ENCODE peak calls at places on chromosomes 13 and 19, in nine cellular contexts. X is GM12878; H is CD8-positive, alpha-beta T cell; V is thyroid gland; Q is uterus; C is left lung; U is cardiac muscle cell; S is substantia nigra; R is sigmoid colon. M is an unnamed sample.

GRCh38 chr13:99033814-99034213 is 56.0 kb upstream of the DOCK9 start:
- DNase-seq in X (no peak), H (no peak), V (no peak), Q (no peak), C (no peak), U (peak; percentile 52), S (no peak), R (no peak), M (no peak)

GRCh38 chr19:33393286-33394005 is 19.9 kb downstream of the CEBPG start:
- DNase-seq in X (no peak), H (no peak), V (peak; percentile 79), Q (no peak), C (peak; percentile 76), U (no peak), S (no peak), R (peak; percentile 63), M (peak; percentile 50)

GRCh38 chr19:11995174-11995573 is 30.3 kb downstream of the ZNF763 start:
- DNase-seq in X (no peak), H (no peak), V (no peak), Q (no peak), C (no peak), U (peak; percentile 79), S (no peak), R (no peak), M (no peak)

GRCh38 chr19:42108527-42109389 is 23.5 kb downstream of the POU2F2 start:
- DNase-seq in X (peak; percentile 72), H (peak; percentile 92), V (peak; percentile 68), Q (peak; percentile 47), C (peak; percentile 90), U (peak; percentile 94), S (peak; percentile 52), R (peak; percentile 82), M (peak; percentile 63)

GRCh38 chr19:40422428-40423226 is 3.2 kb downstream of the SERTAD1 start:
- DNase-seq in X (no peak), H (no peak), V (no peak), Q (no peak), C (no peak), U (no peak), S (no peak), R (no peak), M (no peak)

GRCh38 chr19:43534811-43535761 is 2.1 kb downstream of the ZNF575 start:
- DNase-seq in X (no peak), H (peak; percentile 36), V (peak; percentile 75), Q (peak; percentile 70), C (peak; percentile 85), U (peak; percentile 79), S (peak; percentile 69), R (peak; percentile 87), M (peak; percentile 64)

GRCh38 chr19:11446652-11447301 is 11.3 kb downstream of the PRKCSH start:
- DNase-seq in X (no peak), H (peak; percentile 52), V (peak; percentile 42), Q (no peak), C (peak; percentile 93), U (peak; percentile 46), S (peak; percentile 90), R (peak; percentile 78), M (no peak)

GRCh38 chr13:110528371-110528770 is 33.2 kb downstream of the RAB20 start:
- DNase-seq in X (no peak), H (no peak), V (no peak), Q (no peak), C (no peak), U (peak; percentile 96), S (no peak), R (peak; percentile 49), M (no peak)

GRCh38 chr13:50650936-50651638 is 192.4 kb downstream of the DLEU7 start:
- DNase-seq in X (no peak), H (no peak), V (no peak), Q (no peak), C (no peak), U (no peak), S (no peak), R (no peak), M (no peak)
- H3K27ac ChIP-seq in X (no peak overlapping the region), H (no peak overlapping the region), V (no peak overlapping the region), Q (peak overlapping the region; percentile 31), C (peak overlapping the region; percentile 36), U (no peak overlapping the region), S (no peak overlapping the region), R (no peak overlapping the region), M (no peak overlapping the region)

GRCh38 chr13:32735859-32736258 is 149.6 kb downstream of the PDS5B start:
- DNase-seq in X (no peak), H (no peak), V (no peak), Q (no peak), C (no peak), U (no peak), S (no peak), R (no peak), M (no peak)

GRCh38 chr13:32737111-32737571 is 150.9 kb downstream of the PDS5B start:
- DNase-seq in X (peak; percentile 63), H (no peak), V (no peak), Q (no peak), C (no peak), U (peak; percentile 40), S (no peak), R (no peak), M (no peak)

GRCh38 chr13:32734511-32734910 is 148.3 kb downstream of the PDS5B start:
- DNase-seq in X (no peak), H (no peak), V (no peak), Q (no peak), C (no peak), U (peak; percentile 53), S (no peak), R (no peak), M (no peak)

GRCh38 chr13:32736648-32737047 is 150.4 kb downstream of the PDS5B start:
- DNase-seq in X (no peak), H (no peak), V (no peak), Q (no peak), C (no peak), U (no peak), S (no peak), R (no peak), M (no peak)

DNA sequence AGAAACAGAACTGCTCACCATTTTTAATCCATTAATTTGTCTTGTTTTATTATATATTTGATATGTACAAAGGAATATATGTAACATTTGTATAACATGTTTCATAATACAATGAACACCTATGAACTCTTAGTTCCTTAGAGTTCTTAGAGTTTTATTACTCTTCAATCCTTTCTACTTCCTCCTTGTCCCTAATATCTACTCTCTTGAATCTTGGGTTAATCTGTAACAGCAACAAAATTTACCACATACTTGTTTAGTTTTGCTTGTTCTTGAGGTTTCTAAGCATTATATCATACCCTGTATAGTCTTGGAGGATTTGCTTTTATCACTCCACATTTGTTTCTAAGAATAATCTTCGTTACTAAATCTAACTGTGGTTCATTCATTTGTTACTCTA is 151.4 kb downstream of the PDS5B start:
- DNase-seq in X (no peak), H (no peak), V (no peak), Q (no peak), C (no peak), U (no peak), S (no peak), R (no peak), M (no peak)
- H3K27ac ChIP-seq in X (peak overlapping the region; percentile 90), H (peak overlapping the region; percentile 76), V (peak overlapping the region; percentile 71), Q (peak overlapping the region; percentile 61), C (peak overlapping the region; percentile 70), U (no peak overlapping the region), S (no peak overlapping the region), R (peak overlapping the region; percentile 67), M (peak overlapping the region; percentile 48)

GRCh38 chr19:17359905-17360800 is 17.0 kb downstream of the PLVAP start:
- DNase-seq in X (no peak), H (no peak), V (no peak), Q (no peak), C (no peak), U (no peak), S (no peak), R (no peak), M (no peak)

GRCh38 chr19:17358395-17358794 is 18.7 kb downstream of the PLVAP start:
- DNase-seq in X (no peak), H (no peak), V (no peak), Q (peak; percentile 48), C (no peak), U (no peak), S (no peak), R (no peak), M (no peak)

GRCh38 chr19:17353386-17353785 is 16.0 kb downstream of the GTPBP3 start:
- DNase-seq in X (no peak), H (no peak), V (no peak), Q (no peak), C (no peak), U (no peak), S (no peak), R (no peak), M (no peak)

GRCh38 chr19:17357724-17358123 is 19.4 kb downstream of the PLVAP start:
- DNase-seq in X (no peak), H (no peak), V (no peak), Q (no peak), C (no peak), U (no peak), S (no peak), R (no peak), M (no peak)

DNA sequence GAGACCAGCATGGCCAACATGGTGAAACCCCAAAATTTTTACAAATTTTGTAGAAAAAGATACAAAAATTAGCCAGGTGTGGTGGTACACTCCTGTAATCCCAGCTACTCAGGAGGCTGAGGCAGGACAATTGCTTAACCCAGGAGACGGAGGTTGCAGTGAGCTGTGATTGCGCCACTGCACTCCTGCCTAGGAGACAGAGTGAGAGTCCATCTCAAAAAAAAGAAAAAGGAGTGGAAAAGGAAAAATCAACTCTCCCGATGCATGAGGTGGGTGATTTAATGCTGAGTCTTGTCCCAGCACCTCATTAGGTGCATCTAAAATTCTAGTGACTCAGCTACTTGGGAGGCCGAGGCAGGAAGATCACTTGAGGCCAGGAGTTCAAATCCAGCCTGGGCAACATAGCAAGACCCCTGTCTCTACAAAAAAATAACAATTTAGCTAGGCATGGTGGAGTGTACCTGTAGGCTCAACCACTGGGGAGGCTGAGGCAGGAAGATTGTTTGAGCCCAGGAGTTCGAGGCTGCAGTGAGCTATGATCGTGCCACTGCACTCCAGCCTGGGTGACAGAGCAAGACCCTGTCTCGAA is 19.8 kb downstream of the GTPBP3 start:
- DNase-seq in X (no peak), H (no peak), V (no peak), Q (no peak), C (no peak), U (no peak), S (no peak), R (no peak), M (no peak)
- H3K27ac ChIP-seq in X (no peak overlapping the region), H (no peak overlapping the region), V (peak overlapping the region; percentile 45), Q (peak overlapping the region; percentile 45), C (peak overlapping the region; percentile 20), U (no peak overlapping the region), S (no peak overlapping the region), R (peak overlapping the region; percentile 10), M (peak overlapping the region; percentile 8)

DNA sequence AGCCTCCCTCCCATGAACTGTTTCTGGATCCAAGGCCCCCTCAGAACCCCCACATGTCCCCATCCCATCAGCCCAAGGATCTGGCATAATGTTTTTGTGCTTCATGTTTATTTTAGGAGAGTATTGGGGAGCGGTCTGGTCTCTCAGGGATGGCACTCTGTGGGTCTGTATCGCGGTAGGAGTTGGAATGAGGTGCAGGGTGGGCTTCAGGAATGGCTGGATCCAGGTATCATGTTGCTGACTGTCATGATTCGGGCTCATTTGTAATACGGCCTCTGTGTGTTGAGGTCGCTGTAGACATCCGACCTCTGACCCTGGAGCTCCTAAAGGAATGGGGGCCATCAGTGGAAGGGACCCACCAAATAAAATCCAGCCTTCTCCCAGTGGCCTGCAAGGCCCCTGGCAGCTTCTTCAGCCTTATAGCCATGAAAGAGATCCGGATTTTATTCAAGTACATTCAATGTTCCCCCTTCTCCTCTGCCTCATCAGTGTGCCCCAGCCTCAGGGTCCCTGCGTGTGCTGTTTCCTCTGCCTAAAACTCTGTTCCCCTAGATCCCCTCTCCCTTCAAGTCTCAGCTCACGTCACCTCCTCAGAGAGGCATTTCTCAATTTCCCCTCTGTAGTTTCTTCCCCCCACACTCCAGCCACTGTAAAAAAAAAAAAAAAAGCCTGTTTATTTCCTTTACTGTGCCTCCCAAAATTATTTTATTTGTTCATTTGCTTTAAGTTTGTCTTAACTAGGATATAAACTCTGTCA is 2.2 kb downstream of the HCST start:
- DNase-seq in X (no peak), H (no peak), V (no peak), Q (no peak), C (peak; percentile 19), U (no peak), S (no peak), R (no peak), M (no peak)
- H3K27ac ChIP-seq in X (peak overlapping the region; percentile 96), H (peak overlapping the region; percentile 85), V (no peak overlapping the region), Q (no peak overlapping the region), C (peak overlapping the region; percentile 96), U (no peak overlapping the region), S (peak overlapping the region; percentile 66), R (peak overlapping the region; percentile 95), M (peak overlapping the region; percentile 56)